ENCODE peak calls at places on chromosome 12, in ten cellular contexts. B is spleen, N is endothelial cell of umbilical vein, H is uterus, O is adrenal gland, D is thyroid gland, R is MM.1S, Q is hepatocyte, F is astrocyte, T is ascending aorta. L is an unnamed sample.
A peak's percentile ranks its signal among the peaks of the same experiment; 100 is the strongest.

GRCh38 chr12:24226745-24227350 is 277.4 kb upstream of the SOX5 start:
- DNase-seq in F (peak; percentile 97), R (no peak), D (no peak), Q (peak; percentile 59), N (peak; percentile 95), O (peak; percentile 21), H (no peak), B (no peak), T (peak; percentile 9), L (no peak)

GRCh38 chr12:68581926-68582325 is 28.8 kb upstream of the RAP1B start:
- DNase-seq in H (no peak), O (no peak), T (no peak), N (no peak), D (no peak), R (no peak), F (no peak), Q (no peak), B (no peak), L (no peak)

GRCh38 chr12:90163975-90164374 is 455.3 kb upstream of the ATP2B1 start:
- DNase-seq in N (no peak), D (no peak), H (no peak), F (no peak), B (no peak), O (no peak), R (no peak), T (no peak), Q (no peak), L (no peak)

GRCh38 chr12:6563448-6564050 is 4.5 kb downstream of the NOP2 start:
- DNase-seq in O (peak; percentile 72), Q (peak; percentile 70), R (peak; percentile 28), B (peak; percentile 83), F (no peak), D (peak; percentile 48), H (peak; percentile 46), N (peak; percentile 44), T (no peak), L (no peak)

GRCh38 chr12:57627504-57628279 is 5.3 kb downstream of the B4GALNT1 start:
- DNase-seq in Q (no peak), F (no peak), O (peak; percentile 22), B (no peak), R (no peak), N (no peak), D (peak; percentile 43), H (peak; percentile 14), T (no peak), L (peak; percentile 84)

GRCh38 chr12:120710805-120711296 is 593 bp downstream of the UNC119B start:
- DNase-seq in B (peak; percentile 87), R (peak; percentile 7), N (no peak), D (peak; percentile 71), O (no peak), F (no peak), H (peak; percentile 22), T (no peak), Q (peak; percentile 52), L (no peak)

GRCh38 chr12:50550530-50551223 is 45.9 kb downstream of the DIP2B start:
- DNase-seq in N (peak; percentile 80), D (no peak), R (no peak), T (no peak), B (no peak), H (peak; percentile 28), F (peak; percentile 23), O (no peak), Q (peak; percentile 71), L (no peak)

GRCh38 chr12:91326043-91327027 is 143.7 kb upstream of the DCN start:
- DNase-seq in N (peak; percentile 59), O (peak; percentile 72), T (no peak), H (peak; percentile 36), B (no peak), Q (peak; percentile 77), R (peak; percentile 63), D (peak; percentile 44), F (peak; percentile 66), L (no peak)

GRCh38 chr12:26971963-26972362 is 33.7 kb downstream of the FGFR1OP2 start:
- DNase-seq in D (no peak), F (no peak), Q (no peak), R (peak; percentile 82), H (no peak), N (no peak), T (no peak), O (no peak), B (no peak), L (no peak)

GRCh38 chr12:47383942-47384341 is 304.2 kb upstream of the AMIGO2 start:
- DNase-seq in O (no peak), N (peak; percentile 73), H (no peak), Q (no peak), F (peak; percentile 78), R (no peak), D (no peak), T (no peak), B (no peak), L (no peak)

GRCh38 chr12:45959728-45960127 is 30.6 kb downstream of the SCAF11 start:
- DNase-seq in O (no peak), F (no peak), R (no peak), D (no peak), Q (no peak), N (no peak), B (no peak), T (no peak), H (no peak), L (no peak)
- H3K36me3 ChIP-seq in O (no peaks in the 10 kb centered on the region), F (peaks cover 11% of the 10 kb centered on the region), R (peaks cover 4% of the 10 kb centered on the region), D (no peaks in the 10 kb centered on the region), Q (peaks cover 9% of the 10 kb centered on the region), N (no peaks in the 10 kb centered on the region), B (peaks cover 29% of the 10 kb centered on the region), T (peaks cover 11% of the 10 kb centered on the region), H (no peaks in the 10 kb centered on the region), L (peaks cover 6% of the 10 kb centered on the region)

GRCh38 chr12:12356886-12357696 is at the start of gene BORCS5:
- DNase-seq in D (peak; percentile 98), R (peak; percentile 100), Q (peak; percentile 97), O (peak; percentile 97), F (peak; percentile 82), T (peak; percentile 92), H (peak; percentile 94), N (peak; percentile 90), B (peak; percentile 100), L (peak; percentile 97)
- TF ChIP-seq CTCF in D (no peak), R (no peak), Q (peak; percentile 24), O (no peak), F (no peak), T (no peak), H (peak; percentile 30), N (no peak), B (no peak), L (no peak)

GRCh38 chr12:46265734-46266133 is 3.1 kb downstream of the SLC38A1 start:
- DNase-seq in R (no peak), H (no peak), T (no peak), D (no peak), Q (no peak), F (no peak), B (no peak), O (no peak), N (no peak), L (no peak)

GRCh38 chr12:46267618-46268348 is 1.1 kb downstream of the SLC38A1 start:
- DNase-seq in T (no peak), R (peak; percentile 48), D (peak; percentile 34), B (peak; percentile 82), O (peak; percentile 29), N (peak; percentile 49), H (peak; percentile 25), Q (peak; percentile 38), F (peak; percentile 16), L (no peak)

GRCh38 chr12:46266382-46266791 is 2.5 kb downstream of the SLC38A1 start:
- DNase-seq in T (no peak), R (peak; percentile 18), O (no peak), F (peak; percentile 30), D (no peak), Q (peak; percentile 57), H (no peak), B (no peak), N (peak; percentile 37), L (no peak)

GRCh38 chr12:46268349-46268616 is 560 bp downstream of the SLC38A1 start:
- DNase-seq in Q (no peak), B (peak; percentile 78), T (no peak), H (no peak), N (no peak), F (peak; percentile 6), R (no peak), D (no peak), O (no peak), L (no peak)

DNA sequence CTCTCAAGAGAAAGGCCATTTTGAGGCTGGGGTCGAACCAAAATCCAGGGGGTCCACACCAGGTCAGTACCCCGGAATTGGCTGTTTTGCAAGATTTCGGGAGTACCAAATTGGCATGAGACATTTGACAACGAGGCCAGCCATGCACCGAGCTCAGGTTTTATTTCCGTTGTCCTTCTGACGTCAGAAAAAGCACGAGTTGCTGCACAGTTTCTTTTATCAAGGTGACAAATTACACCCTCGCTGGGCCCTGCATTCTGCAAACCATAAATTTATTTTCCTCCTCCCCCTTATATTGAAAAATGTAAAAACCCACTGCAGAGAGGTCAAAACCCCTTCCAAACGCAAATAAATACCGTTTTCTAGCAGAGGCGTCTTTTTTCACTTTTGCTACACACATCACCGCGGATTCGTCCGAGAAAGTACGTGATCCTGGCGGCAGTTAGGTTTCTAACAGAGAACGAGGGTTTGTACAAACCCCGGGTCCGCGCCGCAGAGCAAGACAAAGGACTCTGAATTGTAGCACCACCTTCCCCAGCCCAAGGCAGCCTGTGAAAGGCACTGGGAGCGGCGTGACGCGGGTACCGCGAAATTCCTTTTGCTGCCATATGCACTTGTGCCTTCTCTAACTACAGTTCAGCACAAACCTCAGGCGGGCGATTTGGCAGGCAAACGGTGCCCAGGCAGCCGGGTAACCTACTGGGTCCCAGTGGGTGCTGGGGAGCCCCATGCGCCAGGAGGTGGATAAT is 1.8 kb downstream of the SLC38A1 start:
- DNase-seq in R (peak; percentile 70), Q (peak; percentile 67), O (peak; percentile 49), T (no peak), D (peak; percentile 73), F (peak; percentile 63), H (peak; percentile 46), B (peak; percentile 89), N (peak; percentile 78), L (no peak)
- H3K4me1 ChIP-seq in R (peaks cover 22% of the 10 kb centered on the region), Q (peaks cover 33% of the 10 kb centered on the region), O (peaks cover 19% of the 10 kb centered on the region), T (no peaks in the 10 kb centered on the region), D (peaks cover 42% of the 10 kb centered on the region), F (peaks cover 18% of the 10 kb centered on the region), H (no peaks in the 10 kb centered on the region), B (peaks cover 74% of the 10 kb centered on the region), N (peaks cover 31% of the 10 kb centered on the region), L (peaks cover 43% of the 10 kb centered on the region)

GRCh38 chr12:79841248-79841877 is 93.5 kb downstream of the PPP1R12A start:
- DNase-seq in R (no peak), N (peak; percentile 90), F (no peak), D (no peak), O (no peak), Q (no peak), T (no peak), B (no peak), H (no peak), L (no peak)
- H3K36me3 ChIP-seq in R (peaks cover 9% of the 10 kb centered on the region), N (no peaks in the 10 kb centered on the region), F (peaks cover 16% of the 10 kb centered on the region), D (no peaks in the 10 kb centered on the region), O (no peaks in the 10 kb centered on the region), Q (no peaks in the 10 kb centered on the region), T (peaks cover 29% of the 10 kb centered on the region), B (peaks cover 40% of the 10 kb centered on the region), H (no peaks in the 10 kb centered on the region), L (peaks cover 30% of the 10 kb centered on the region)

DNA sequence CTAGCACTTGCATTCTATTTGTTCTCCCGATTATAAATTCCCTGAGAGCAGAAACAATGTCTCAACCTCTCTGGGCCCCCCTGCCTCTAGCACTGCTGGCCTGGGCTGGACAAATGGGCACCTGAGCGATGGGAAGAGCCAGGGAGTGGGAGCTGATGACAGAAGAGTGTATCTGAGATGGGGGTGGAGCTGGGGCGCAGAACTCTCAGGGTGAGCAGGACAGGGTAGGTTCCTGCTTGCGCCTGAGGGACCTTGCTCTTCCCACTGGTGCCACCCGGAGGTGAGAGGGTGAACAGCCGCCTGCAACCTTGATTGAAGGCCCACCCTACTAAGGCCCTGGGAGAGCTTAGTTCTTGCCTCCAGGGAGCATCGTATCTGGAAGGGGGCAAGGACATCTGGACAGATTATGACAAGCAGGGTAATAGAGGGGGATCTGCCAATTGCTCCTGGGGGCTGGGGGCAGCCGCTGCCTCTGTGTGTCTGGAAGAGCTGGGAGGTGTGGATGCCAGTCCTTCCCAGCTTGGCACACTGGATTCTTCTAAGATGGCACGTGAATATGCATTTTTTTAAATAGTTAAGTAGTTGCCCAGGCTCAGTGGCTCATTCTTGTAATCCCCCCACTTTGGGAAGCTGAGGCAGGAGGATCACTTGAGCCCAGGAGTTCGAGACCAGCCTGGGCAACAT is 43.0 kb upstream of the TSPAN9 start:
- DNase-seq in Q (peak; percentile 84), F (peak; percentile 41), B (no peak), O (peak; percentile 58), T (no peak), H (peak; percentile 66), D (peak; percentile 79), N (peak; percentile 78), R (peak; percentile 47), L (no peak)
- TF ChIP-seq CTCF in Q (peak; percentile 69), F (peak; percentile 59), B (peak; percentile 33), O (peak; percentile 59), T (peak; percentile 53), H (peak; percentile 73), D (peak; percentile 71), N (peak; percentile 76), R (peak; percentile 54), L (peak; percentile 19)